ENCODE peak calls at places on chromosomes 6 and 20, in eight cellular contexts. R is keratinocyte, A is progenitor cell of endocrine pancreas, O is endothelial cell, F is prostate gland, T is choroid plexus epithelial cell, Y is neural progenitor cell, I is PC-9. U is an unnamed sample.

GRCh38 chr6:160000280-160000704 is 31.4 kb downstream of the IGF2R start:
- DNase-seq in Y (no peak), T (no peak), I (no peak), R (no peak), F (no peak), A (no peak), O (no peak), U (no peak)

GRCh38 chr20:62426678-62427077 is 661 bp downstream of the RBBP8NL start:
- DNase-seq in Y (peak; percentile 67), R (no peak), I (peak; percentile 91), F (peak; percentile 19), A (peak; percentile 58), T (no peak), O (no peak), U (no peak)

GRCh38 chr20:59428441-59429205 is 128.2 kb downstream of the EDN3 start:
- DNase-seq in I (no peak), T (no peak), Y (no peak), O (no peak), F (peak; percentile 11), A (no peak), R (no peak), U (no peak)

GRCh38 chr20:5191829-5192569 is 65.2 kb downstream of the CDS2 start:
- DNase-seq in R (peak; percentile 38), I (peak; percentile 39), A (no peak), Y (peak; percentile 70), F (peak; percentile 50), T (peak; percentile 91), O (peak; percentile 25), U (no peak)

GRCh38 chr6:2959909-2960719 is 11.3 kb downstream of the SERPINB6 start:
- DNase-seq in A (no peak), F (peak; percentile 30), I (no peak), T (peak; percentile 47), O (no peak), Y (peak; percentile 32), R (no peak), U (no peak)

GRCh38 chr6:3176562-3177355 is 19.4 kb upstream of the TUBB2A start:
- DNase-seq in I (peak; percentile 50), T (peak; percentile 93), O (no peak), A (no peak), R (peak; percentile 61), F (no peak), Y (no peak), U (peak; percentile 85)

GRCh38 chr6:15507746-15508145 is 155.1 kb downstream of the DTNBP1 start:
- DNase-seq in A (no peak), F (no peak), Y (no peak), R (no peak), O (no peak), T (no peak), I (no peak), U (no peak)

GRCh38 chr20:7673841-7674240 is 266.4 kb downstream of the HAO1 start:
- DNase-seq in R (no peak), O (no peak), Y (no peak), A (no peak), T (peak; percentile 83), I (no peak), F (no peak), U (no peak)

GRCh38 chr20:44598413-44599290 is 16.3 kb downstream of the PKIG start:
- DNase-seq in O (no peak), I (no peak), Y (peak; percentile 34), T (peak; percentile 43), F (no peak), R (no peak), A (no peak), U (no peak)

GRCh38 chr20:64146301-64146935 is 17.8 kb upstream of the MYT1 start:
- DNase-seq in T (no peak), A (no peak), O (no peak), Y (peak; percentile 75), F (no peak), I (no peak), R (no peak), U (no peak)

GRCh38 chr6:99344289-99344688 is 5.2 kb downstream of the FAXC start:
- DNase-seq in Y (no peak), I (no peak), T (peak; percentile 72), R (peak; percentile 33), A (no peak), O (no peak), F (no peak), U (no peak)

GRCh38 chr6:30744054-30744805 is at the start of gene IER3:
- DNase-seq in Y (peak; percentile 88), O (peak; percentile 75), A (peak; percentile 66), R (peak; percentile 99), F (peak; percentile 92), I (peak; percentile 93), T (peak; percentile 93), U (peak; percentile 89)

GRCh38 chr6:17768388-17768787 is 61.7 kb upstream of the NUP153 start:
- DNase-seq in Y (peak; percentile 52), F (no peak), A (no peak), I (no peak), O (no peak), R (no peak), T (peak; percentile 64), U (no peak)

GRCh38 chr6:52260634-52261033 is 16.3 kb upstream of the IL17F start:
- DNase-seq in Y (no peak), R (no peak), I (no peak), A (no peak), O (no peak), F (no peak), T (no peak), U (no peak)

GRCh38 chr6:43644940-43645612 is at the start of gene RSPH9:
- DNase-seq in I (no peak), R (no peak), T (peak; percentile 90), A (peak; percentile 34), F (peak; percentile 40), Y (peak; percentile 97), O (peak; percentile 61), U (peak; percentile 61)

GRCh38 chr6:39083111-39083702 is 31.8 kb downstream of the SAYSD1 start:
- DNase-seq in Y (no peak), I (no peak), R (no peak), O (no peak), F (no peak), A (no peak), T (no peak), U (no peak)

GRCh38 chr20:61640171-61640570 is 388.1 kb downstream of the CDH4 start:
- DNase-seq in T (peak; percentile 48), F (no peak), O (no peak), R (peak; percentile 49), A (no peak), Y (no peak), I (no peak), U (no peak)

GRCh38 chr6:74731204-74731603 is 474.6 kb downstream of the COL12A1 start:
- DNase-seq in I (no peak), Y (no peak), A (no peak), O (no peak), F (no peak), R (no peak), T (peak; percentile 84), U (no peak)

GRCh38 chr6:169725270-169726048 is 1.2 kb upstream of the PHF10 start:
- DNase-seq in I (peak; percentile 21), R (no peak), A (peak; percentile 30), F (peak; percentile 16), Y (peak; percentile 92), O (peak; percentile 39), T (peak; percentile 79), U (peak; percentile 84)

GRCh38 chr20:35011589-35012226 is 56.0 kb downstream of the MYH7B start:
- DNase-seq in T (no peak), I (no peak), Y (no peak), A (no peak), R (no peak), F (no peak), O (no peak), U (no peak)

GRCh38 chr6:63573899-63574553 is 1.7 kb downstream of the LOC128125822 start:
- DNase-seq in A (peak; percentile 20), R (no peak), O (peak; percentile 42), Y (peak; percentile 63), F (no peak), T (peak; percentile 78), I (peak; percentile 52), U (no peak)

DNA sequence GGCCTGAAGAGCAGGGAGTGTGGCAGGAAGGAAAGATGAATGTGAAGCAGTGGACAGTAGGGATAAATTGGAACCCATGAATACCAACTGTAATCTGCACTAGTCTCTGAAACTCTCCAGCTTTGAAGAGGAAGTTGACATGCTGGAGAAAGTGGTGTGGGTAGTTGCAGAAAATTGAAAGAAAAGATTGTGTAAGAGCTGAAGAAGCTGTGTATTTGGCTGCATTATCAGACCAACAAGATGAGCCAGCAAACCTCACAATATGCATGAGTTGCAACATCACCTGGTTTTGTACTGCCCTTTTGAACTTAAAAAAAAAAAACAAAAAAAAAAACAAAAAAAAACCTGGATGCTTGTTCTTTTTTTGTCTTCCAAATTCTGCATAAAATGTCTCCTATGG is 921.9 kb upstream of the EYS start:
- DNase-seq in A (no peak), O (no peak), F (no peak), T (peak; percentile 87), Y (no peak), I (no peak), R (no peak), U (no peak)
- TF ChIP-seq CTCF in A (no peak), O (no peak), F (no peak), T (no peak), Y (no peak), I (no peak), R (no peak), U (no peak)

GRCh38 chr20:57509665-57510237 is 15.2 kb downstream of the CTCFL start:
- DNase-seq in I (peak; percentile 29), T (peak; percentile 19), F (no peak), R (no peak), O (peak; percentile 52), Y (peak; percentile 44), A (no peak), U (no peak)
- TF ChIP-seq CTCF in I (peak; percentile 50), T (peak; percentile 67), F (peak; percentile 16), R (peak; percentile 79), O (peak; percentile 4), Y (peak; percentile 38), A (peak; percentile 46), U (peak; percentile 38)

GRCh38 chr20:24991897-24992419 is 593 bp downstream of the APMAP start:
- DNase-seq in I (no peak), R (no peak), A (no peak), O (peak; percentile 24), Y (peak; percentile 53), T (no peak), F (no peak), U (no peak)

GRCh38 chr20:24994186-24994465 is 1.6 kb upstream of the APMAP start:
- DNase-seq in O (no peak), A (no peak), I (no peak), R (no peak), T (no peak), F (no peak), Y (no peak), U (no peak)

GRCh38 chr20:24994470-24995368 is 2.2 kb upstream of the APMAP start:
- DNase-seq in I (peak; percentile 82), A (peak; percentile 72), T (peak; percentile 82), R (peak; percentile 46), O (peak; percentile 85), Y (peak; percentile 84), F (peak; percentile 77), U (peak; percentile 62)

GRCh38 chr20:24992420-24993205 is at the start of gene APMAP:
- DNase-seq in F (peak; percentile 96), R (no peak), I (peak; percentile 93), T (peak; percentile 92), A (peak; percentile 81), O (peak; percentile 91), Y (peak; percentile 96), U (peak; percentile 93)

GRCh38 chr20:24993337-24994185 is 1.0 kb upstream of the APMAP start:
- DNase-seq in T (peak; percentile 60), F (no peak), A (no peak), I (no peak), R (no peak), O (no peak), Y (no peak), U (no peak)
- TF ChIP-seq CTCF in T (peak; percentile 37), F (peak; percentile 63), A (peak; percentile 20), I (peak; percentile 66), R (peak; percentile 11), O (no peak), Y (no peak), U (no peak)

GRCh38 chr20:18304618-18305017 is 16.3 kb downstream of the ZNF133 start:
- DNase-seq in F (no peak), R (no peak), O (no peak), T (peak; percentile 5), Y (no peak), A (no peak), I (no peak), U (no peak)
- TF ChIP-seq CTCF in F (no peak), R (peak; percentile 34), O (peak; percentile 66), T (peak; percentile 42), Y (peak; percentile 41), A (peak; percentile 37), I (peak; percentile 45), U (no peak)